ENCODE peak calls at places on chromosome 1, in four cellular contexts. T is fibroblast of villous mesenchyme, L is esophagus squamous epithelium, Q is AG04449. A is an unnamed sample.

GRCh38 chr1:93827128-93827527 is 51.9 kb downstream of the DNTTIP2 start:
- DNase-seq in T (no peak), L (no peak), Q (no peak), A (no peak)

GRCh38 chr1:247906504-247907047 is 11.2 kb downstream of the OR2W3 start:
- DNase-seq in T (peak; percentile 53), L (no peak), Q (no peak), A (peak; percentile 12)

GRCh38 chr1:194071200-194071599 is 884.8 kb upstream of the B3GALT2 start:
- DNase-seq in T (no peak), L (no peak), Q (no peak), A (no peak)

GRCh38 chr1:206946261-206946660 is at the start of gene PIGR:
- DNase-seq in T (no peak), L (no peak), Q (no peak), A (no peak)

GRCh38 chr1:34398916-34399275 is 222.2 kb downstream of the C1orf94 start:
- DNase-seq in T (no peak), L (no peak), Q (no peak), A (no peak)

GRCh38 chr1:15116966-15117365 is 36.6 kb upstream of the TMEM51 start:
- DNase-seq in T (no peak), L (no peak), Q (no peak), A (no peak)

GRCh38 chr1:15617874-15618684 is 821 bp downstream of the DDI2 start:
- DNase-seq in T (peak; percentile 33), L (no peak), Q (no peak), A (peak; percentile 24)

GRCh38 chr1:88145752-88146151 is 538.3 kb upstream of the PKN2 start:
- DNase-seq in T (peak; percentile 4), L (no peak), Q (no peak), A (no peak)

GRCh38 chr1:64212023-64212422 is 8.6 kb downstream of the UBE2U start:
- DNase-seq in T (peak; percentile 38), L (no peak), Q (peak; percentile 54), A (peak; percentile 55)

GRCh38 chr1:146019225-146020057 is 2.1 kb downstream of the HJV start:
- DNase-seq in T (no peak), L (no peak), Q (no peak), A (no peak)

GRCh38 chr1:26335774-26336476 is 18.0 kb downstream of the CRYBG2 start:
- DNase-seq in T (no peak), L (no peak), Q (no peak), A (no peak)

GRCh38 chr1:69523032-69523431 is 44.7 kb upstream of the LRRC7 start:
- DNase-seq in T (peak; percentile 95), L (no peak), Q (peak; percentile 56), A (peak; percentile 76)

GRCh38 chr1:221468556-221468955 is 273.3 kb downstream of the DUSP10 start:
- DNase-seq in T (no peak), L (no peak), Q (no peak), A (no peak)

GRCh38 chr1:16224472-16224871 is 12.0 kb upstream of the ARHGEF19 start:
- DNase-seq in T (no peak), L (no peak), Q (no peak), A (no peak)

GRCh38 chr1:51575406-51576084 is 41.3 kb upstream of the OSBPL9 start:
- DNase-seq in T (peak; percentile 65), L (no peak), Q (no peak), A (peak; percentile 67)

GRCh38 chr1:221706862-221707582 is 34.9 kb downstream of the DUSP10 start:
- DNase-seq in T (no peak), L (no peak), Q (no peak), A (no peak)

GRCh38 chr1:153936011-153936802 is 10.3 kb downstream of the DENND4B start:
- DNase-seq in T (no peak), L (no peak), Q (no peak), A (no peak)

GRCh38 chr1:61851849-61852692 is 109.8 kb downstream of the PATJ start:
- DNase-seq in T (peak; percentile 77), L (no peak), Q (peak; percentile 17), A (peak; percentile 90)

GRCh38 chr1:44677201-44677520 is 2.6 kb downstream of the ARMH1 start:
- DNase-seq in T (peak; percentile 65), L (no peak), Q (no peak), A (peak; percentile 69)

GRCh38 chr1:151511636-151512215 is 539 bp downstream of the CGN start:
- DNase-seq in T (no peak), L (no peak), Q (no peak), A (no peak)

GRCh38 chr1:86201321-86201720 is 44.7 kb upstream of the COL24A1 start:
- DNase-seq in T (no peak), L (no peak), Q (no peak), A (no peak)

GRCh38 chr1:240093120-240093961 is 1.7 kb downstream of the FMN2 start:
- DNase-seq in T (peak; percentile 8), L (no peak), Q (no peak), A (no peak)

GRCh38 chr1:157961805-157962762 is 31.4 kb upstream of the KIRREL1 start:
- DNase-seq in T (peak; percentile 60), L (no peak), Q (no peak), A (peak; percentile 70)

GRCh38 chr1:55547441-55547840 is 332.3 kb upstream of the USP24 start:
- DNase-seq in T (peak; percentile 72), L (no peak), Q (no peak), A (peak; percentile 27)

GRCh38 chr1:101119289-101119688 is 93.7 kb upstream of the DPH5 start:
- DNase-seq in T (no peak), L (no peak), Q (no peak), A (no peak)

GRCh38 chr1:184166495-184166894 is 115.0 kb downstream of the TSEN15 start:
- DNase-seq in T (no peak), L (no peak), Q (no peak), A (no peak)

GRCh38 chr1:12593621-12594066 is 24.4 kb downstream of the DHRS3 start:
- DNase-seq in T (peak; percentile 92), L (no peak), Q (no peak), A (peak; percentile 74)

DNA sequence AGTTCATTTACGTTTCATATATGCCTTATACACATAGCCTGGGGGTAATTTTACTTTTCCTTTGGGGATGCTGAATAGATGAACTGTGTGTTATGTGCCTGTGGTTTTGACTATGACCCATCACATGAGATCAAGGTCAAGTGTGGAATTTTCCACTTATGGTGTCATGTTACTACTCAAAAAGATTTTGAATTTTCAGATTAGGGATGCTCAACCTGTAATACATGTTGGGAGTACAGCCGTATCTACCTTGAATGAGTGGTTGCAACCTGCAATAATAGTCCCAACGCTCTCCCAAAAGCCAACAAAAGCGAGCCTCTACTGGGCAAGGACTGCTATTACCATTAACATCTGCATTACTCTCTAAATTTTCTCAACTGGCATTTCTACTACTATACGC is 68.5 kb upstream of the SDC3 start:
- DNase-seq in T (peak; percentile 73), L (no peak), Q (no peak), A (peak; percentile 79)
- TF ChIP-seq CTCF in T (peak; percentile 34), L (no peak), Q (peak; percentile 6), A (peak; percentile 50)

GRCh38 chr1:84884671-84885389 is 8.2 kb downstream of the LPAR3 start:
- DNase-seq in T (peak; percentile 7), L (no peak), Q (no peak), A (no peak)
- TF ChIP-seq CTCF in T (peak; percentile 12), L (no peak), Q (no peak), A (no peak)

DNA sequence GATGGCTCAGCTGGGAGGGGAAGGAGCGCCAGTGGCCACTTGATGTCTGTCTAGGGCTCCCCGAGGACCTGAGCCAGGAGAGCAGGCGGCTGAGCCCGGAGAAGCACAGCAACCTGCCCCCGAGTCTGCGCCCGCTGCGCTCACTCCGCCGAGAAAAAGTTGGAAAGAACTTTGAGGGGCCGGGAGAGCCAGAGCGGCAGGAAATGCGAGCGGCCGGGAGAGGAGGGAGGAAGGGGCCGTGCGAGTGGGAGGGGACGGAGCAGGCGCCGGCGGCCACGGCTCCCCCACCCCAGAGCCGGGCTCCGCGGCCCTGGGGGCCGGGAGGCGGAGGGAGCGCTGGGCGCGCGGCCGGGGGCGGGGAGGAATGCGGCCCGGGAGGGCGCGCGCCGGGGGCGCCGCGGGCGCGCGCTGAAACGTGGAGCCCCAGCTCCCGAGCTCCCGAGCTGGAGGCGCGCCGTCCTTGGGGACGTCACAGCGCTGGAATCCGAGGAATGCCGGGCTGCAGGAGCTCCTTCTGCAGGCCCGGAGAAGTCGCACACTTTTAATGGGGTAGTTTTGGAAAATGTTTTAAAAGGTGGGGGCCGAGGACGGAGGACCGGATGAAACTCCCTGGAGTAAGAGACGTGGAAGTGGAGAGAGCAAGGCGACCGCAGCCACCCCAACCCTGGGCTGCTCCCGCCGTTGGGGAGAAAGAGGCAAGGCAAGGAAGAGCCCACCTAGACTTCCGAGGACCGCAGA is at the start of gene PTPN14:
- DNase-seq in T (peak; percentile 96), L (no peak), Q (peak; percentile 67), A (peak; percentile 97)
- TF ChIP-seq CTCF in T (peak; percentile 33), L (no peak), Q (peak; percentile 55), A (peak; percentile 63)

DNA sequence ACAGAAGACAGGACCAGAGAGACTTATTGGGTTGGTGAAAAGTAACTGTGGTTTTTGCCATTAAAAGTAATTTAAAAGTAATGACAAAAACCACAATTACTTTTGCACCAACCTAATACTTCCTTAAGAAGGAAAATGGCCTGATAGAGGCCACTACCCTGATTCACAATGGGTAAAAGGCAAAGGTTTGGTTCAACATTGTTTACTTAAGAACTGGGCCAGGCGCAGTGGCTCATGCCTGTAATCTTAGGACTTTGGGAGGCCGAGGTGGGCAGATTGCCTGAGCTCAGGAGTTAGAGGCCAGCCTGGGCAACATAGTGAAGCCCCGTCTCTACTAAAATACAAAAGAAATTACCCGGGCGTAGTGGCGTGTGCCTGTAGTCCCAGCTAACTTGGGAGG is 48.2 kb upstream of the RCOR3 start:
- DNase-seq in T (no peak), L (no peak), Q (no peak), A (no peak)
- TF ChIP-seq CTCF in T (no peak), L (no peak), Q (no peak), A (no peak)

A was measured in choroid plexus epithelial cell.